ENCODE peak calls at places on chromosomes 12 and 14, in nine cellular contexts. S, M, D, Z, P, T, I, W and V are unnamed samples.
A peak's percentile ranks its signal among the peaks of the same experiment; 100 is the strongest.

GRCh38 chr14:64447890-64448667 is 17.2 kb upstream of the AKAP5 start:
- DNase-seq in S (no peak), M (no peak), D (no peak), Z (no peak), P (no peak), T (no peak), I (no peak), W (no peak), V (no peak)

GRCh38 chr14:75283162-75283883 is 4.7 kb downstream of the FOS start:
- DNase-seq in S (no peak), M (peak; percentile 51), D (no peak), Z (peak; percentile 92), P (peak; percentile 93), T (peak; percentile 72), I (no peak), W (no peak), V (no peak)

GRCh38 chr14:29853272-29853671 is 74.4 kb downstream of the PRKD1 start:
- DNase-seq in S (no peak), M (no peak), D (no peak), Z (no peak), P (peak; percentile 17), T (no peak), I (no peak), W (no peak), V (no peak)

GRCh38 chr12:49331360-49332222 is 5.4 kb downstream of the C1QL4 start:
- DNase-seq in S (peak; percentile 85), M (peak; percentile 81), D (no peak), Z (peak; percentile 73), P (peak; percentile 83), T (peak; percentile 68), I (peak; percentile 92), W (no peak), V (no peak)

GRCh38 chr14:60684203-60684602 is 34.9 kb upstream of the SIX1 start:
- DNase-seq in S (no peak), M (no peak), D (no peak), Z (no peak), P (no peak), T (peak; percentile 11), I (no peak), W (no peak), V (no peak)

GRCh38 chr12:81075539-81075938 is 2.3 kb upstream of the ACSS3 start:
- DNase-seq in S (no peak), M (no peak), D (no peak), Z (no peak), P (no peak), T (no peak), I (no peak), W (no peak), V (no peak)

GRCh38 chr12:64221656-64222010 is 463 bp downstream of the KICS2 start:
- DNase-seq in S (peak; percentile 95), M (peak; percentile 96), D (peak; percentile 79), Z (peak; percentile 93), P (peak; percentile 78), T (peak; percentile 77), I (peak; percentile 98), W (peak; percentile 68), V (peak; percentile 47)

GRCh38 chr14:80988742-80989429 is 33.5 kb downstream of the TSHR start:
- DNase-seq in S (no peak), M (no peak), D (no peak), Z (no peak), P (no peak), T (no peak), I (no peak), W (no peak), V (no peak)

GRCh38 chr12:120356567-120357030 is 12.4 kb downstream of the MSI1 start:
- DNase-seq in S (peak; percentile 81), M (peak; percentile 78), D (no peak), Z (peak; percentile 78), P (peak; percentile 80), T (peak; percentile 76), I (peak; percentile 97), W (peak; percentile 21), V (peak; percentile 49)

GRCh38 chr12:120357104-120357503 is 11.9 kb downstream of the MSI1 start:
- DNase-seq in S (no peak), M (no peak), D (no peak), Z (no peak), P (no peak), T (no peak), I (no peak), W (no peak), V (no peak)

GRCh38 chr12:120359159-120359527 is 9.8 kb downstream of the MSI1 start:
- DNase-seq in S (no peak), M (no peak), D (no peak), Z (no peak), P (no peak), T (no peak), I (peak; percentile 51), W (no peak), V (no peak)

GRCh38 chr12:120361506-120362208 is 7.3 kb downstream of the MSI1 start:
- DNase-seq in S (peak; percentile 100), M (peak; percentile 97), D (no peak), Z (peak; percentile 66), P (peak; percentile 72), T (peak; percentile 51), I (peak; percentile 99), W (no peak), V (no peak)

DNA sequence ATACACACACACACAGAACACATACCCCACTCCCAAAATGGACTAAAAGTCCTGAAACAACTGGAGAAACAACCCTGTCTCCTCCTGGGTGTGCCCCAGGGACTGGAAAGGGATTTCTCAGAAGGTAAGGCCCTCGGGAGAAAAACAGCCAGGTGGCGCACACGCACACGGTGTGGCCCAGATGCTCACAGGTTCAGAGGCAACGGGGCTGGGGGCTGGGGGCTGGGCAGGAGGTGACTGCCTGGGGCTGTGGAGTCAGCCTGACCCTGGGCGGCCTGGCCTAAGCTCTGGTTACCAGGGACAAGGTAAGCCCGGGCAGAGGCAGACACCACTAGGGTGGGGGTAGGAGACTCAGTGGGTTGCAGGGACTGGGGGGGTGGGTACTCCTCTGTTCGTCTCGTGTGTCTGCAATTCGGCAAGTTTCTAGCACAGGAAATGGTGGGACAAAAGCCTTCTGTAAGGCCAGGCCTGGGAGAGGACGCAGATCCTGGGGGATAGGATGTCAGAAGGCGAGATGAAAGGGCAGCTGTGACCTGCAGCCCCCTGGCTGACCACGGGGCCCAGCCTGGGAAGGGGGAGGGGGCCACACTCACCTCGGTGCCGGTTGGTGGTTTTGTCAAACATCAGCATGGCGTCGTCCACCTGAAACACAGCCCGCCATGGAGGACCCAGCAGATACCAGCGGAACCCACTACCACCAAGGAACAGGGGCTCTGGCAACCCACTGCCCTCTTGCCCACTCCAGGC is 10.4 kb downstream of the MSI1 start:
- DNase-seq in S (peak; percentile 57), M (peak; percentile 89), D (no peak), Z (no peak), P (no peak), T (no peak), I (peak; percentile 89), W (no peak), V (no peak)
- TF ChIP-seq CTCF in S (peak; percentile 23), M (peak; percentile 89), D (no peak), Z (no peak), P (no peak), T (no peak), I (peak; percentile 52), W (no peak), V (no peak)

GRCh38 chr14:23564181-23564812 is 3.3 kb downstream of the AP1G2 start:
- DNase-seq in S (no peak), M (no peak), D (no peak), Z (no peak), P (no peak), T (no peak), I (no peak), W (no peak), V (no peak)

GRCh38 chr14:23561873-23562821 is 5.4 kb downstream of the AP1G2 start:
- DNase-seq in S (no peak), M (no peak), D (no peak), Z (no peak), P (no peak), T (no peak), I (no peak), W (no peak), V (no peak)

GRCh38 chr14:23561259-23561658 is 5.2 kb downstream of the THTPA start:
- DNase-seq in S (no peak), M (no peak), D (no peak), Z (no peak), P (no peak), T (no peak), I (no peak), W (no peak), V (no peak)

GRCh38 chr14:23563473-23564180 is 4.0 kb downstream of the AP1G2 start:
- DNase-seq in S (no peak), M (no peak), D (no peak), Z (no peak), P (no peak), T (no peak), I (no peak), W (no peak), V (no peak)

DNA sequence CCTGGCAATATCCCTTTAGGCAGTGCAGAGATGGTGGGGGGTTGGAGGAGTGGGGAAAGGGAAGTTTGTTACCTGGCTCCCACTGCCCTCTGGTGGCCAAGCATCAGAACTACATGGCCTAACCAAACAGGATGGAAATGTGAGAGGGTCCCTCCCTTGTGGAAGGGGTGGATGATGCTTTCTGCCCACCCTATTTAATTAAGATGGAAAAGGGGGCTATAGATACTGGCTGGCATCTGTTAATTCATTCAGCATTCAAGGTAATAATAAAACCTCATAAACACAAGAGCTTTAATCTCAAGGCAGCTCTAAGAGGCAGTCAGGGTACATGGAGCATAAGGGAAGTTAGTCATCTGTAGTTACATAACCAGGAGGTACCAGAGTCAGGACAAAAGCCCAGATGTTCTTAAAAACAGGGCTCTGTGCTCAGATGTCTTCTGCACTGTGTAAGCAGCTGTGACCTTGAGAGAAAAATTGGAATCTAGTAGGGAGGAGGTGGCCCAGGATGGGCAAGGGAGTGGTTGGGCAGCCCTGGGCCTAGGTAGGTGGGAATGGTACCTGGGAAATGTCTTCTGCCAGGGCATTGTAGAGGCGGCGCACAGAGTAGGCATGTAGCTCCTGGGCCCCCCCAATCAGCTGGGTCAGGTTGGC is 4.6 kb downstream of the AP1G2 start:
- DNase-seq in S (peak; percentile 81), M (peak; percentile 90), D (no peak), Z (no peak), P (peak; percentile 41), T (peak; percentile 62), I (peak; percentile 89), W (no peak), V (no peak)
- TF ChIP-seq CTCF in S (peak; percentile 92), M (peak; percentile 98), D (peak; percentile 94), Z (peak; percentile 90), P (peak; percentile 95), T (peak; percentile 96), I (peak; percentile 92), W (peak; percentile 66), V (peak; percentile 96)

GRCh38 chr12:93136243-93137015 is 207.3 kb upstream of the EEA1 start:
- DNase-seq in S (no peak), M (no peak), D (no peak), Z (no peak), P (no peak), T (no peak), I (no peak), W (no peak), V (no peak)
- TF ChIP-seq CTCF in S (no peak), M (no peak), D (no peak), Z (no peak), P (no peak), T (no peak), I (no peak), W (no peak), V (no peak)

DNA sequence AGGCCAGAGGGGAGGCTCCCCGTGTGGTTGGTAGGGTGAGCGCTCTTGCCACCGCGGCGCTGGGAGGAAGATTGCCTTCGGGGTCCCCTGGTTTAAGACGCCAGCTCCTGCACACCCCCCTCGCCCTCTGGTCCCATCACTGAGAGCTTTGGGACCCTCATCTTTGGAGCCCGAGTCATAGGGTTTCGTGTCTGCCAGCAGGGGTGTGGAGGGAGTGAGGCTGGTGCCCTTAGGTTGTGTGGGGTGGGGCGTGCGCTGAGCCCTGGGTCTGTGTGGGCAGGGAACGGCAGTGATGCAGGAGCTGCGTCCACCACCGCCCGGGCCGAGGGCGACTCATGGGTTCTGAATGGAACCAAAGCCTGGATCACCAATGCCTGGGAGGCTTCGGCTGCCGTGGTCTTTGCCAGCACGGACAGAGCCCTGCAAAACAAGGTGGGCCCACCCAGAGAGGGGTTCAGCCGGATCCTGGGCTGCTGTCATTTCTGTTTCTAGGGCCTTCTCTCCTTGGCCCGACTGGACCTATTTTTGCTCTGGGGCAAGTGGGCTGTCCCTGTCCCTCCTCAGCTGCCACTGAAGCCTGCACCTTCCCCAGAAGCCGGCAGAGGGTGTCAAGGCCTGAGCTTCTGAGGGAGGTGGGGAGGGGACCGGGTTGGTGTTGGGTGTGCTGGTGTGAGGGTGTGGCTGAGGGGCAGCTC is 12.1 kb downstream of the ACADS start:
- DNase-seq in S (peak; percentile 56), M (peak; percentile 68), D (no peak), Z (no peak), P (no peak), T (no peak), I (peak; percentile 91), W (no peak), V (no peak)
- TF ChIP-seq CTCF in S (peak; percentile 52), M (peak; percentile 71), D (no peak), Z (no peak), P (peak; percentile 39), T (peak; percentile 21), I (peak; percentile 67), W (no peak), V (no peak)